ENCODE peak calls at places on chromosome 17, in seven cellular contexts. S, Z, W, F, T, D and L are unnamed samples.
A peak's percentile ranks its signal among the peaks of the same experiment; 100 is the strongest.

GRCh38 chr17:4728124-4728523 is 3.1 kb upstream of the MED11 start:
- DNase-seq in S (no peak), Z (no peak), W (no peak), F (no peak), T (no peak), D (no peak), L (no peak)

GRCh38 chr17:9862949-9863348 is 37.2 kb downstream of the GLP2R start:
- DNase-seq in S (no peak), Z (no peak), W (no peak), F (no peak), T (no peak), D (no peak), L (no peak)

GRCh38 chr17:18025596-18026407 is 13.2 kb downstream of the ATPAF2 start:
- DNase-seq in S (no peak), Z (no peak), W (no peak), F (no peak), T (no peak), D (no peak), L (peak; percentile 84)

GRCh38 chr17:75571197-75571884 is 16.3 kb upstream of the MYO15B start:
- DNase-seq in S (no peak), Z (no peak), W (no peak), F (no peak), T (no peak), D (no peak), L (no peak)

GRCh38 chr17:80981062-80981902 is 10.4 kb upstream of the CHMP6 start:
- DNase-seq in S (no peak), Z (peak; percentile 88), W (no peak), F (peak; percentile 24), T (no peak), D (no peak), L (no peak)

GRCh38 chr17:55601874-55602364 is 90.7 kb upstream of the SMIM36 start:
- DNase-seq in S (no peak), Z (peak; percentile 24), W (peak; percentile 35), F (no peak), T (no peak), D (no peak), L (peak; percentile 54)

GRCh38 chr17:17681744-17682292 is 560 bp downstream of the RAI1 start:
- DNase-seq in S (peak; percentile 74), Z (no peak), W (peak; percentile 25), F (peak; percentile 56), T (no peak), D (no peak), L (no peak)

GRCh38 chr17:28372945-28373274 is 1.4 kb downstream of the SARM1 start:
- DNase-seq in S (no peak), Z (no peak), W (no peak), F (no peak), T (no peak), D (no peak), L (no peak)

GRCh38 chr17:77491921-77492445 is 351.2 kb downstream of the SEC14L1 start:
- DNase-seq in S (no peak), Z (no peak), W (no peak), F (no peak), T (no peak), D (no peak), L (no peak)

GRCh38 chr17:45816966-45817365 is 27.7 kb upstream of the SPPL2C start:
- DNase-seq in S (no peak), Z (no peak), W (no peak), F (no peak), T (no peak), D (no peak), L (no peak)

GRCh38 chr17:66354472-66354871 is 52.1 kb downstream of the PRKCA start:
- DNase-seq in S (no peak), Z (no peak), W (no peak), F (no peak), T (no peak), D (no peak), L (no peak)

GRCh38 chr17:10025976-10026785 is 121.1 kb upstream of the RCVRN start:
- DNase-seq in S (no peak), Z (no peak), W (no peak), F (no peak), T (no peak), D (no peak), L (no peak)

GRCh38 chr17:10618202-10618635 is 38.9 kb downstream of the MYH3 start:
- DNase-seq in S (peak; percentile 54), Z (peak; percentile 69), W (peak; percentile 8), F (peak; percentile 53), T (peak; percentile 9), D (peak; percentile 62), L (peak; percentile 67)

GRCh38 chr17:80474231-80474932 is 2.0 kb downstream of the NPTX1 start:
- DNase-seq in S (no peak), Z (peak; percentile 75), W (no peak), F (no peak), T (no peak), D (no peak), L (peak; percentile 46)

GRCh38 chr17:44106801-44107200 is 16.6 kb downstream of the HDAC5 start:
- DNase-seq in S (no peak), Z (no peak), W (no peak), F (no peak), T (no peak), D (no peak), L (no peak)

GRCh38 chr17:49486012-49486641 is 9.0 kb upstream of the NGFR start:
- DNase-seq in S (no peak), Z (no peak), W (no peak), F (no peak), T (no peak), D (no peak), L (no peak)

GRCh38 chr17:231966-232807 is 50.7 kb upstream of the DOC2B start:
- DNase-seq in S (no peak), Z (no peak), W (no peak), F (no peak), T (no peak), D (no peak), L (no peak)